ENCODE peak calls at places on chromosomes 1 and 21, in six cellular contexts. X, O, R, S, M and B are unnamed samples.

GRCh38 chr1:9294910-9295636 is 2.4 kb downstream of the SPSB1 start:
- DNase-seq in O (peak; percentile 53), S (peak; percentile 44), R (peak; percentile 77), X (no peak), M (no peak), B (no peak)

GRCh38 chr1:112533029-112533428 is 24.3 kb downstream of the WNT2B start:
- DNase-seq in M (no peak), O (no peak), X (no peak), R (peak; percentile 91), S (no peak), B (no peak)

GRCh38 chr1:161307230-161307768 is 2.5 kb downstream of the MPZ start:
- DNase-seq in M (peak; percentile 19), X (peak; percentile 56), O (peak; percentile 58), R (no peak), S (no peak), B (no peak)

GRCh38 chr1:175933801-175934200 is 190.4 kb upstream of the TNR start:
- DNase-seq in R (no peak), X (no peak), S (peak; percentile 10), M (no peak), O (no peak), B (no peak)

GRCh38 chr1:170664828-170665617 is 1.1 kb downstream of the PRRX1 start:
- DNase-seq in R (peak; percentile 56), M (no peak), X (peak; percentile 56), O (no peak), S (peak; percentile 18), B (peak; percentile 48)

GRCh38 chr1:198499588-198499987 is 40.9 kb downstream of the ATP6V1G3 start:
- DNase-seq in O (no peak), X (no peak), S (no peak), M (no peak), R (peak; percentile 86), B (no peak)

GRCh38 chr1:210487021-210487420 is 158.3 kb downstream of the HHAT start:
- DNase-seq in M (no peak), X (no peak), O (no peak), S (no peak), R (no peak), B (no peak)

GRCh38 chr1:92749024-92749634 is 35.8 kb downstream of the EVI5 start:
- DNase-seq in R (peak; percentile 55), X (no peak), M (peak; percentile 35), S (peak; percentile 80), O (peak; percentile 81), B (no peak)

GRCh38 chr1:156657161-156657970 is 15.4 kb downstream of the BCAN start:
- DNase-seq in R (peak; percentile 30), M (peak; percentile 40), O (peak; percentile 48), S (peak; percentile 62), X (peak; percentile 76), B (peak; percentile 88)

GRCh38 chr21:42061195-42061865 is 9.8 kb upstream of the UMODL1 start:
- DNase-seq in O (peak; percentile 96), R (no peak), X (peak; percentile 75), S (no peak), M (no peak), B (no peak)

GRCh38 chr1:14955402-14955801 is 198.1 kb upstream of the TMEM51 start:
- DNase-seq in O (no peak), X (no peak), S (peak; percentile 78), R (no peak), M (peak; percentile 79), B (no peak)

GRCh38 chr1:108830119-108831008 is 26.5 kb downstream of the AKNAD1 start:
- DNase-seq in M (peak; percentile 19), O (no peak), X (peak; percentile 72), S (peak; percentile 85), R (peak; percentile 98), B (peak; percentile 86)

GRCh38 chr1:36178479-36179219 is 22.7 kb downstream of the MAP7D1 start:
- DNase-seq in O (no peak), X (peak; percentile 87), S (peak; percentile 67), R (no peak), M (peak; percentile 82), B (no peak)

GRCh38 chr1:183734600-183735036 is 70.3 kb upstream of the RGL1 start:
- DNase-seq in O (no peak), X (no peak), R (peak; percentile 35), S (no peak), M (peak; percentile 20), B (peak; percentile 79)

GRCh38 chr1:27773732-27774445 is 870 bp downstream of the STX12 start:
- DNase-seq in X (no peak), R (peak; percentile 50), S (peak; percentile 57), O (peak; percentile 47), M (no peak), B (no peak)

GRCh38 chr1:167541610-167542009 is 12.0 kb downstream of the CREG1 start:
- DNase-seq in M (no peak), O (no peak), S (no peak), X (no peak), R (peak; percentile 61), B (no peak)

GRCh38 chr21:43034826-43035225 is 40.8 kb downstream of the CBS start:
- DNase-seq in O (no peak), R (no peak), X (no peak), S (no peak), M (no peak), B (no peak)

GRCh38 chr1:173503391-173503790 is 26.3 kb downstream of the PRDX6 start:
- DNase-seq in R (no peak), O (no peak), X (no peak), M (no peak), S (peak; percentile 31), B (no peak)

GRCh38 chr1:159746676-159747075 is 32.3 kb upstream of the CRP start:
- DNase-seq in O (no peak), S (no peak), M (no peak), R (no peak), X (no peak), B (no peak)

GRCh38 chr1:12594966-12595838 is 22.8 kb downstream of the DHRS3 start:
- DNase-seq in X (peak; percentile 80), R (peak; percentile 83), O (no peak), S (no peak), M (peak; percentile 39), B (peak; percentile 78)

GRCh38 chr1:191608367-191608766 is 549.9 kb upstream of the RGS18 start:
- DNase-seq in O (peak; percentile 1), X (no peak), S (peak; percentile 99), R (peak; percentile 2), M (no peak), B (no peak)

GRCh38 chr1:166974647-166975345 is 544 bp downstream of the ILDR2 start:
- DNase-seq in M (no peak), S (no peak), R (no peak), O (peak; percentile 38), X (no peak), B (no peak)

GRCh38 chr1:43058545-43059360 is 100.1 kb upstream of the SLC2A1 start:
- DNase-seq in S (peak; percentile 89), X (no peak), M (no peak), O (no peak), R (peak; percentile 60), B (no peak)

GRCh38 chr1:171929121-171929520 is 87.8 kb downstream of the DNM3 start:
- DNase-seq in X (no peak), O (no peak), R (no peak), S (no peak), M (no peak), B (no peak)
- TF ChIP-seq CTCF in X (no peak), O (peak; percentile 36), R (no peak), S (peak; percentile 30), M (no peak), B (no peak)

GRCh38 chr1:82931051-82931450 is 1067.9 kb downstream of the TTLL7 start:
- DNase-seq in M (no peak), S (no peak), R (no peak), O (no peak), X (no peak), B (no peak)

GRCh38 chr1:82932207-82932606 is 1066.7 kb downstream of the TTLL7 start:
- DNase-seq in X (no peak), O (no peak), S (no peak), M (no peak), R (no peak), B (no peak)

GRCh38 chr1:82923957-82924356 is 1075.0 kb downstream of the TTLL7 start:
- DNase-seq in O (no peak), M (no peak), S (peak; percentile 34), X (no peak), R (no peak), B (no peak)

GRCh38 chr1:82932727-82933126 is 1066.2 kb downstream of the TTLL7 start:
- DNase-seq in M (no peak), R (no peak), X (no peak), O (no peak), S (no peak), B (no peak)

DNA sequence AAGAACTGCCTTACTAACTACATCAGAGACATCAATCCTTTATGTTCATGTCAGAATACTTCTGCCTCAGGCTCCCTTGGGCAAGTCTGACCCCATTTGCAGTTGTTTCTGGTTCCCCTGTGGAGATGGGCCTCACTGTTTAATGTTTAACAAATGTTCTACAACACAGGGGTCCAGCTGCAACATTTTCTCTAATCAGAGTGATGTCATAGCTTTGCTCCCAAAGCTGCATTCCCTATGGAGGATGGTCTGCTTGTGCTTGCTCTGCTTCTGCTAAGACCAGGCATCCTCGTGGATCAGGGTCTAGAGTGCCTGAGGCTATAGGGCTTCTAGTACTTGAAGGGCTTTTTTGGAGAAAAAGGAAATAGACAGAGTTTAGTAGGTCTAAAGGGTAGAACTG is 1071.2 kb downstream of the TTLL7 start:
- DNase-seq in S (no peak), R (no peak), X (no peak), M (no peak), O (no peak), B (no peak)
- TF ChIP-seq CTCF in S (no peak), R (no peak), X (no peak), M (no peak), O (no peak), B (no peak)

DNA sequence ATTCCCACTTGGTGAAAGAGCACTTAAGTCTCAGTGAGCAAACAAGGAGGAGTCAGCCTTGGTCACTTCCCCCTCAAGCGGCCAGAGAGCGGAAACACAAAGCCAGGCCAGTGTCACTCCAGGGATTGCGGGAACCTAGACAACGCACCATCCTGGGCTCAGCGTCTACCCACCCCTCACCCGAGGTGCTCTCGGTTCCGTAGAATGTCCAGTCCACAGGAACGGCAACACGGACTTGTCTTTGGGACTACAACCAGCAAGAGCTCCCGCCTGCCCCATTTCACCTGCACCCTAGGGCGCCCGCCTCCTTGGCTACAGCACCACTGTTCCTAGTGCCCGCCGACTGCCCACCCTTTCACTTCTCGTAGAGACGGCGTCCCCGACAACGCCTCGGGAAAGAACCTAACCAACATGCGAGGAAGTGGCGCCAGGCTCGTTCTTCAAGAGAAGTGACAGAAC is 511 bp downstream of the GDAP2 start:
- DNase-seq in O (peak; percentile 57), M (peak; percentile 64), S (peak; percentile 66), X (no peak), R (peak; percentile 61), B (peak; percentile 23)
- TF ChIP-seq CTCF in O (peak; percentile 44), M (no peak), S (no peak), X (no peak), R (no peak), B (no peak)

DNA sequence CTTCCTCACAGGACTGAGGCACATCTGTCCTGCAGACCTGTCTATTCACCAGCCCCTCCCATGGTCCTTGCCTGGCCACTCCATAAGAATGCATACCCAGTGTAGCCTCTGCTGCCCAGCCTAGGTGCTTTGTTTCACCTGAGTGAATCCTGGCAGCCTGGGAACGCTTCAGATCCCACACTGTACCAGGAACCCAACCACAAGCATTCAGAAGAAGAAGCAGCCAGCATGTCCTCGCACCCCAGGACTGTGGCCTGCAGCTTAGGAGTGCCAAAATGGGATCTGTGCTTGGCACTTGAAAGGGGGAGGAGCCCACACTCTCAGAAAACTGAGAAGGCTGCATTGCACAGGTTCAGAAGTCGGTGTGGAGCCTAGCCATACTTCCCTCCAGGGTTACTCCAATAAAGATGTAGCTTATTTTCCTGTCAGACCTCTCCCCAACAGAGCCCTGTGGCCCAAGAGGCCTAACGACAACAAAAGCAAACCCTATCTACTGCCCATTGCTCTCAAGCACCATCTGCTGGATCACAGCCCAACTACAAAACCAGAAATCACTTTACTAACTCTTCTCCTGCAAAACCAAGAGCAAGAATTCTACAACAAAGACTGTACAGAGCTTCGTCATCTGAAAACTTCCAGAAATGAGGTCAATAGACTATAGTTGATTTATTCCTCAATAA is 923.1 kb upstream of the NEGR1 start:
- DNase-seq in S (peak; percentile 2), M (no peak), X (no peak), R (no peak), O (no peak), B (no peak)
- TF ChIP-seq CTCF in S (no peak), M (no peak), X (no peak), R (no peak), O (peak; percentile 30), B (no peak)